ENCODE peak calls at places on chromosome 22, in ten cellular contexts. L is keratinocyte, D is GM23248, G is neural progenitor cell, O is endothelial cell of umbilical vein, K is fibroblast of lung, M is K562, U is mesenchymal stem cell, Q is mesendoderm, H is IMR-90. S is an unnamed sample.
A peak's percentile ranks its signal among the peaks of the same experiment; 100 is the strongest.

GRCh38 chr22:32589007-32589406 is 114.4 kb downstream of the FBXO7 start:
- DNase-seq in Q (no peak), M (no peak), L (no peak), O (no peak), U (peak; percentile 58), G (no peak), D (no peak), K (no peak), H (peak; percentile 11), S (no peak)

GRCh38 chr22:49913446-49913845 is 4.8 kb downstream of the ALG12 start:
- DNase-seq in H (no peak), Q (no peak), L (no peak), O (no peak), K (no peak), D (no peak), G (no peak), U (no peak), M (no peak), S (no peak)

GRCh38 chr22:23833017-23833795 is 5.6 kb downstream of the DERL3 start:
- DNase-seq in L (no peak), Q (no peak), G (no peak), H (no peak), U (no peak), O (no peak), K (no peak), D (no peak), M (no peak), S (no peak)

GRCh38 chr22:17120281-17120680 is 879 bp downstream of the TMEM121B start:
- DNase-seq in M (peak; percentile 85), H (peak; percentile 30), G (peak; percentile 95), L (no peak), K (peak; percentile 36), Q (peak; percentile 90), D (peak; percentile 56), O (peak; percentile 31), U (peak; percentile 42), S (peak; percentile 97)

GRCh38 chr22:23829845-23830372 is 8.9 kb downstream of the DERL3 start:
- DNase-seq in M (no peak), H (peak; percentile 92), Q (no peak), O (no peak), U (no peak), K (peak; percentile 81), G (no peak), L (no peak), D (peak; percentile 91), S (no peak)

GRCh38 chr22:49302530-49302929 is 525.1 kb downstream of the BRD1 start:
- DNase-seq in K (no peak), Q (no peak), L (no peak), G (no peak), D (no peak), O (no peak), U (no peak), M (no peak), H (no peak), S (no peak)

GRCh38 chr22:23841736-23842404 is 3.1 kb upstream of the DERL3 start:
- DNase-seq in M (no peak), O (no peak), L (no peak), G (peak; percentile 51), D (no peak), U (no peak), Q (no peak), K (no peak), H (no peak), S (no peak)

GRCh38 chr22:45163074-45163416 is 680 bp upstream of the NUP50 start:
- DNase-seq in G (peak; percentile 65), D (peak; percentile 72), Q (peak; percentile 66), O (no peak), M (peak; percentile 22), L (no peak), U (peak; percentile 67), K (peak; percentile 49), H (peak; percentile 54), S (no peak)

GRCh38 chr22:24506802-24507438 is 11.8 kb downstream of the UPB1 start:
- DNase-seq in Q (no peak), O (peak; percentile 52), K (peak; percentile 21), D (peak; percentile 52), G (no peak), L (no peak), U (peak; percentile 90), H (peak; percentile 45), M (no peak), S (peak; percentile 68)

GRCh38 chr22:28051787-28052356 is 132.8 kb upstream of the PITPNB start:
- DNase-seq in H (peak; percentile 61), D (peak; percentile 72), K (peak; percentile 51), G (peak; percentile 86), M (peak; percentile 43), U (peak; percentile 66), O (peak; percentile 66), Q (peak; percentile 72), L (peak; percentile 7), S (peak; percentile 94)

GRCh38 chr22:22787805-22788459 is 99.7 kb upstream of the IGLL5 start:
- DNase-seq in M (peak; percentile 100), Q (peak; percentile 70), O (peak; percentile 34), D (peak; percentile 68), L (no peak), U (peak; percentile 11), K (peak; percentile 12), H (peak; percentile 28), G (peak; percentile 83), S (peak; percentile 90)

GRCh38 chr22:49574861-49575702 is 252.6 kb downstream of the BRD1 start:
- DNase-seq in O (no peak), M (no peak), Q (no peak), G (no peak), K (no peak), D (no peak), U (no peak), H (no peak), L (no peak), S (peak; percentile 5)

GRCh38 chr22:45154383-45154782 is 9.3 kb upstream of the NUP50 start:
- DNase-seq in G (no peak), U (peak; percentile 86), O (peak; percentile 47), D (peak; percentile 73), Q (no peak), K (peak; percentile 65), H (peak; percentile 67), L (no peak), M (no peak), S (no peak)

GRCh38 chr22:46738642-46738960 is 549 bp upstream of the CERK start:
- DNase-seq in L (no peak), K (no peak), U (no peak), G (peak; percentile 51), D (no peak), H (no peak), Q (peak; percentile 48), O (no peak), M (peak; percentile 58), S (peak; percentile 75)

GRCh38 chr22:47034905-47035419 is 272.5 kb downstream of the TBC1D22A start:
- DNase-seq in K (no peak), U (no peak), L (no peak), O (no peak), H (no peak), G (no peak), M (no peak), Q (no peak), D (no peak), S (no peak)

GRCh38 chr22:45144928-45145327 is 18.8 kb upstream of the NUP50 start:
- DNase-seq in Q (no peak), L (no peak), D (no peak), K (no peak), H (no peak), U (no peak), G (no peak), M (no peak), O (no peak), S (no peak)

GRCh38 chr22:30245985-30246901 is at the start of gene LIF:
- DNase-seq in D (peak; percentile 79), O (peak; percentile 19), L (no peak), Q (peak; percentile 49), U (peak; percentile 83), H (peak; percentile 86), G (peak; percentile 60), M (peak; percentile 60), K (peak; percentile 82), S (peak; percentile 82)
- H3K27ac ChIP-seq in D (peak within 1 kb of the TSS; percentile 12), O (no peak within 1 kb of the TSS), L (peak within 1 kb of the TSS; percentile 36), Q (no peak within 1 kb of the TSS), U (peak within 1 kb of the TSS; percentile 98), H (peak within 1 kb of the TSS; percentile 100), G (no peak within 1 kb of the TSS), M (no peak within 1 kb of the TSS), K (peak within 1 kb of the TSS; percentile 95), S (no peak within 1 kb of the TSS)

GRCh38 chr22:37716708-37717107 is 19.9 kb downstream of the TRIOBP start:
- DNase-seq in Q (no peak), U (peak; percentile 75), D (peak; percentile 91), G (no peak), K (no peak), L (peak; percentile 7), O (no peak), H (peak; percentile 33), M (no peak), S (no peak)
- H3K27me3 ChIP-seq in Q (no peaks in the 10 kb centered on the region), U (no peaks in the 10 kb centered on the region), D (no peaks in the 10 kb centered on the region), G (no peaks in the 10 kb centered on the region), K (no peaks in the 10 kb centered on the region), L (no peaks in the 10 kb centered on the region), O (no peaks in the 10 kb centered on the region), H (no peaks in the 10 kb centered on the region), M (no peaks in the 10 kb centered on the region), S (no peaks in the 10 kb centered on the region)

DNA sequence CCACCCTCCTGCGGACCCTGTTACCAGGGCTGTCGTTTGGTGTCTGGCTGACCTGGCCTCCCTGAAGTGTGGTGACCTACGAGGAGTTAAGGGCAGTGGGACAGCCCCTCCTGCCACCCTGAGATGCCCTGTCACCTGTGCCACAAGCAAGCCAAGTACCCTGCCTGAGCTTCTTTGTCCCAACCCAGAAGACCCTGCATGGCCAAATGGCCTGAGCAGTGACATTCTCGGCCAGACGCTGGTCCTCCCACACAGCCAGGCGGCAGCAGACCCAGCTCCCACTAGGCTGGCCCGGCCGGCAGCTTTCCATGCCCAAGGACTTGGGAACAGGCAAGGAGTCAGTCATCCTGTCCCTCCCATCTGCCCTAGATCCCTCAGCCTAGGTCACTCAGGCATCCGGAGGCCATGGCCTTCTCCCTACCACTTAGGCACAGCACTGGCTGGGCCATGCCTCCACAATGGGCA is 7.6 kb downstream of the ARVCF start:
- DNase-seq in U (no peak), K (no peak), O (no peak), D (no peak), Q (no peak), H (no peak), G (no peak), L (no peak), M (no peak), S (peak; percentile 42)
- H3K9ac ChIP-seq in U (no peak overlapping the region), K (no peak overlapping the region), O (no peak overlapping the region), D (no peak overlapping the region), Q (no peak overlapping the region), H (no peak overlapping the region), G (no peak overlapping the region), L (no peak overlapping the region), M (peak overlapping the region; percentile 89), S (no peak overlapping the region)

DNA sequence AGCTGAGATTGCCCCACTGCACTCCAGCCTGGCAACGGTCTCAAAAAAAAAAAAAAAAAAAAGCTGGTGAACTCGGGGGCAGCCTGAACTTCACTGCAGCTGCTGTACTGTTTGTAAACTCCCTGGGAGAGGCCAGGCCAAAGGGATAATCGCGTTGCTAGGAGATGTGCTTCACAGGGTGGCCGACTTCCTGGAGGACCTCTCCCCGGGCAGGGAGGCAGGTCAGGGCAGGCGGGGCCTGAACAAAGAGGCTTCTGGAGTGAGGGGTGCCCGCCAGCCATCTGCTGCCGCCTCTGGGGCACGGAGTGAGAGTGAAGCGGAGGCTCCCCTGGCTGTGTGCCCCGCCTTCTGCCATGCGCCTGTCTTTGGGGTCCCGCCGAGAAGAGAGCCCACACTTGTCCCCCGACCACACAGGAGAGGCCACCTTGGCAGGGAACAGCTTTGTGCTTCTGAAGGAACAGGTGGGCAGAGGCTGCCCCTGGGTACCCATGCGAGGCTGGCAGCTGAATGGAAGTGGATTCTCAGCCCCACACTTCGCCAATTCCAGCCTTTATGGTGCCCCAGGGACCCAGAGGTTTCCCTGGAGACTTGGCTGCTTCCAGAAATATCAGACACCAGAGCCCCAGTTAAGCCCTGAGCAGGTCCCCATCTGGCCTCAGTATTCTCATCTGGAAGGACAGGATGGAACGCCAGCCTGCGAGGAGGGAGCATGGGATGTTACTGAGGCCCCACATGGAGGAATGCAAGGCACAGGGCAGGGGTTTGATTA is 29.6 kb downstream of the TMEM184B start:
- DNase-seq in Q (no peak), K (peak; percentile 27), G (peak; percentile 65), L (no peak), O (no peak), M (no peak), D (no peak), U (peak; percentile 92), H (peak; percentile 78), S (no peak)
- H3K27ac ChIP-seq in Q (no peak overlapping the region), K (peak overlapping the region; percentile 48), G (no peak overlapping the region), L (no peak overlapping the region), O (no peak overlapping the region), M (no peak overlapping the region), D (no peak overlapping the region), U (no peak overlapping the region), H (peak overlapping the region; percentile 34), S (peak overlapping the region; percentile 92)

S was measured in endodermal cell.